ENCODE peak calls at places on chromosomes 13 and 19, in five cellular contexts. J is tibial artery, L is A549, C is body of pancreas, O is bronchial epithelial cell. T is an unnamed sample.

GRCh38 chr19:55464669-55465068 is at the start of gene C19orf85:
- DNase-seq in J (no peak), L (no peak), C (no peak), O (no peak), T (no peak)

GRCh38 chr19:46616631-46617322 is 8.1 kb downstream of the PTGIR start:
- DNase-seq in J (no peak), L (peak; percentile 96), C (peak; percentile 94), O (peak; percentile 40), T (peak; percentile 20)

GRCh38 chr13:40801255-40802217 is 12.1 kb downstream of the SLC25A15 start:
- DNase-seq in J (no peak), L (no peak), C (peak; percentile 66), O (no peak), T (no peak)

GRCh38 chr19:18998276-18998675 is 35.0 kb downstream of the SUGP2 start:
- DNase-seq in J (no peak), L (no peak), C (no peak), O (no peak), T (no peak)

GRCh38 chr19:3270908-3271307 is 46.4 kb downstream of the CELF5 start:
- DNase-seq in J (no peak), L (no peak), C (peak; percentile 39), O (peak; percentile 15), T (no peak)

GRCh38 chr13:35266412-35266811 is 210.1 kb downstream of the MAB21L1 start:
- DNase-seq in J (no peak), L (no peak), C (no peak), O (peak; percentile 18), T (no peak)

GRCh38 chr13:95784891-95785290 is 108.0 kb downstream of the DNAJC3 start:
- DNase-seq in J (no peak), L (no peak), C (no peak), O (peak; percentile 60), T (peak; percentile 21)

GRCh38 chr19:5990289-5990797 is 12.4 kb upstream of the RANBP3 start:
- DNase-seq in J (no peak), L (peak; percentile 66), C (no peak), O (no peak), T (no peak)

GRCh38 chr19:32268381-32268780 is 77.0 kb upstream of the ZNF507 start:
- DNase-seq in J (no peak), L (no peak), C (no peak), O (no peak), T (no peak)

GRCh38 chr19:39474139-39474620 is 6.5 kb upstream of the TIMM50 start:
- DNase-seq in J (peak; percentile 73), L (peak; percentile 89), C (peak; percentile 46), O (no peak), T (no peak)

GRCh38 chr19:34300380-34300779 is 46.0 kb downstream of the GARRE1 start:
- DNase-seq in J (no peak), L (no peak), C (no peak), O (no peak), T (no peak)

GRCh38 chr19:5891572-5891937 is 12.0 kb downstream of the NDUFA11 start:
- DNase-seq in J (no peak), L (no peak), C (no peak), O (no peak), T (no peak)

GRCh38 chr13:110109910-110110309 is 197.0 kb downstream of the COL4A1 start:
- DNase-seq in J (peak; percentile 92), L (no peak), C (peak; percentile 26), O (no peak), T (peak; percentile 49)

GRCh38 chr19:3234800-3235199 is 10.3 kb downstream of the CELF5 start:
- DNase-seq in J (no peak), L (no peak), C (no peak), O (no peak), T (no peak)

GRCh38 chr13:73480784-73481183 is 422.0 kb downstream of the KLF5 start:
- DNase-seq in J (no peak), L (no peak), C (no peak), O (peak; percentile 56), T (no peak)

GRCh38 chr19:48877900-48878218 is 5.6 kb downstream of the PPP1R15A start:
- DNase-seq in J (no peak), L (no peak), C (no peak), O (no peak), T (no peak)

GRCh38 chr13:94196426-94196825 is 283.1 kb downstream of the DCT start:
- DNase-seq in J (no peak), L (no peak), C (no peak), O (no peak), T (peak; percentile 6)

GRCh38 chr13:79463604-79464003 is 17.4 kb upstream of the NDFIP2 start:
- DNase-seq in J (no peak), L (no peak), C (no peak), O (no peak), T (no peak)

GRCh38 chr13:40609972-40610726 is 56.3 kb downstream of the FOXO1 start:
- DNase-seq in J (no peak), L (no peak), C (no peak), O (peak; percentile 87), T (peak; percentile 72)

GRCh38 chr19:42965204-42965603 is 28.2 kb upstream of the PSG7 start:
- DNase-seq in J (no peak), L (peak; percentile 4), C (no peak), O (peak; percentile 39), T (peak; percentile 71)

DNA sequence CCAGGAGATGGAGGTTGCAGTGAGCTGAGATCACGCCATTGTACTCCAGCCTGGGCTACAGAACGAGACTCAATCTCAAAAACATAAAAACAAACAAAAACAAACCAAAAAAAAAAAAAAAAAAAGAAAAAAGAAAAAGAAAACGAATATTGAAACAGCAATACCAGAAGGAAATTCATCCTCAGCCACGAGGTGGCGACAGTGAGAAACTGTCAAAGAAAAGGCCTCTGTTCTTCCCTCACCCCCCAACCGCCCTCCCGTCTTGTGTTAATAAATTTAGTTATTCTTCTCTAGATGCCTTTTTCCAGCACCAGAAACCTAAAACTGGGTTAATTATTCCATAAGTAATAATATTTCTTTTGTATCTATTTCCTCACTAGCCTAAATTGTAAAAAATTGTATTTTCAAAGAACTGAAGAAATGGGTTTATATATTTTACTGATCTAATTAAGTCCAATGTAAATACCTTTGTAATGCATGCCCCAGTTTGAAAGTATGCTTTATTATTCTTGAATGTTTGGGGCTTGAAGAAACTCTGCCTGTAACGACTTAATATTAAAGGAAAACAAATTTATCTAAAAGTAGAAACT is 38.6 kb downstream of the LIG4 start:
- DNase-seq in J (no peak), L (peak; percentile 8), C (peak; percentile 21), O (peak; percentile 35), T (no peak)
- TF ChIP-seq CTCF in J (no peak), L (no peak), C (peak; percentile 35), O (peak; percentile 54), T (peak; percentile 55)

DNA sequence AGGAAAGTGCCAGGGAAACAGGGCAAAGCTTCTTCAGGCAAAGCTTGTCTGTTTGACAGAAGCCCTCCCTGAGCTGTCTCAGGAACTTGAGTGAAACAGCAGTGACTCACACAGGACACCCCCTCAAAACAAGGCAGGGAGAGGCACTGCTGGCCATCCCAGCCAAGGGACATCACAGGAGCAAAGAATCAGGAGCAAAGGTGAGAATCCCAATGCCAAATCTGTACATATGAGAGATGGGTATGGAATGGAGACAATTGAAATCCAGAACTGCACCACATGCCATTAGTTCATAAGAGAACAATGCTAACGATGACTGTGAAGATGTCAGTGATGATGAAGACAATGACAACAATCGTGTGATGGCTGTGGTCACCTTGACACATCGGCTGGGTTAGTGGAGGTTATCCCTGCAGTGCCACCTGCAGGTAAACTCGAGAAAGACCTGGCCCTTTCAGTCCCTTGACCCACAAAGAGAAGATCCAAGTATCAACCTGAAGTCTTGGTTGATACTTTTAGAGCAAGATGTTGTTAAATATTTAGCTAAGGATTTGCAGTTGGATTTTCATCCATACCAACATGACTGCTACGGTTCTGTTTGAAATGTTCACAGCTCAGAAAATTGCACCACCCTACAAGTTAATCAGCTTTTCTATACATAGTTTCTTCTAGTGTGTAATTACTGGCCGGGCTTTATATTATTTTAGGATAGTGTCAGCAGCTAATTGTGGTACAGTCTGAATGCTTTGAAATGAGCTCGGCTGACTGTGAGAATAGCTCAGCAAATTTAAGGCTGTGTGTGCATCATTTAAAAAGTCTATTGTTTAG is 42.0 kb upstream of the IPO5 start:
- DNase-seq in J (no peak), L (peak; percentile 17), C (peak; percentile 15), O (peak; percentile 34), T (peak; percentile 41)
- TF ChIP-seq CTCF in J (peak; percentile 6), L (peak; percentile 35), C (peak; percentile 31), O (peak; percentile 56), T (peak; percentile 60)

DNA sequence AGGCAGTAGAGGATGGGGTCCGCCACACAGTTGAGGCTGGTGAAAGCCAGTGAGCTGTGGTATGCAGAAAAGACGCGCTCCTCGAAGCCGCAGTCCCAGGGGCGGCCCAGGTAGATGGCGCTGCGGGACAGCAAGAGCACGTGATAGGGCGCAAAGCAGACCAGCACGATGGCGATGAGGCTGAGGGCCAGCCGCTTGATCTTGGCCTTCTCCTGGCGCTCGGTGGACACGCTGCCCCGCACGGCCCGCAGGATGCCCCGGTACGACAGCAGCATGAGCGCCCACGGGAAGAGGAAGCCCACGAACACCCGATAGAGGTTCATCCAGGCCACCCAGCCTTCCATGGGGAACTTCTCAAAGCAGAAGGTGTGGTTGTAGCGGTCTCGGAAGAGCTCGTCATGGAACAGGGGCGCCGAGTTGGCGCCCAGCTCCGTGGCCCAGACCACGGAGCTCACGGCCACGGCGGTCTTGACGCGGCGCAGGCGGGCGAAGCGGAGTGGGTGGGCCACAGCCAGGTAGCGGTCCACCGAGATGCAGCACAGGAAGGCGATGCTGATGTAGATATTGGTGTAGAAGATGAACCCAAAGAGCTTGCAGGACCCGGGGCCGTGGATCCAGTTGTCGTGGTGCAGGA is 6.5 kb upstream of the OPA3 start:
- DNase-seq in J (no peak), L (peak; percentile 80), C (peak; percentile 73), O (no peak), T (no peak)
- TF ChIP-seq CTCF in J (no peak), L (peak; percentile 67), C (peak; percentile 30), O (peak; percentile 84), T (peak; percentile 84)

GRCh38 chr19:1243768-1244692 is 2.5 kb downstream of the ATP5F1D start:
- DNase-seq in J (peak; percentile 94), L (peak; percentile 79), C (peak; percentile 94), O (peak; percentile 57), T (no peak)

GRCh38 chr19:1247747-1248453 is 483 bp upstream of the MIDN start:
- DNase-seq in J (peak; percentile 91), L (no peak), C (peak; percentile 87), O (peak; percentile 30), T (peak; percentile 60)

GRCh38 chr19:1245468-1245867 is 2.9 kb upstream of the MIDN start:
- DNase-seq in J (no peak), L (no peak), C (no peak), O (no peak), T (no peak)

GRCh38 chr19:1245884-1246816 is 2.2 kb upstream of the MIDN start:
- DNase-seq in J (peak; percentile 96), L (no peak), C (peak; percentile 90), O (no peak), T (no peak)

DNA sequence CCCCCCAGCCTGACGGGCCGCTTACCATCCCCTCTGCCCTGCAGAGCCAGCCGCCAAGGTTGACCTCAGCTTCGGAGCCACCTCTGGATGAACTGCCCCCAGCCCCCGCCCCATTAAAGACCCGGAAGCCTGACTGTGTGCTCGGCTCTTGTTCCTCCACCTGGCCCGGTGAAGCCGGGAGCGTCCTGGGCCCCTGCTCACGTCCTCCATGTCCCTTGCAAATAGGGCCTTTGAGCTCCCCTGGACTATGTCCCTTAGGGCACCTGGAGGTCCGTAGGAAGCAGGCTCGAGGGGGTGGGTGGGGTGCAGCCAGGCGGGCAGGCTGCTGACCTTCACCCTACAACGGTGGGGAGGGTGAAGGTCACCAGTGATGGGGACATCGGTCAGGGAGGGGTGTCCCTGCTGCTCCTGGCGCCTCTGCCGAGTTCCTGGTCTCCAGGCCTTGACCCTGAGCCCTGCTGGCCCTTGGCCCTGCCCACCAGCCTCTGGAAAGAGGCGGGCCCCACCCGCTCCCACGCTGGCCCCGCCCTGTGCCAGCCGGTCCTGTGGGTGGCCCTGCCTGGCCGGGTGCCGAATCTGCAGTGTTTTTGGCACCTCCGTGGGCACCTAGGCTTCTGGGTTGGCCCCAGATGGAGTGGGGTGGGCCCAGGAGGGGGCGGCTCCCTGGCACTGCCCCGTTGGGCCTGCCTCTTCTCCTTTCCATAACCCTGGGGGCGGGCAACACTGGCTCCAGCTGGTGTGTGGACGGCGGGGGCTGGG is 3.3 kb downstream of the ATP5F1D start:
- DNase-seq in J (peak; percentile 95), L (no peak), C (peak; percentile 88), O (no peak), T (no peak)
- TF ChIP-seq CTCF in J (no peak), L (no peak), C (no peak), O (no peak), T (no peak)

T was measured in foreskin keratinocyte.